ENCODE peak calls at places on chromosomes 1 and 21, in six cellular contexts. One of them, this sample, is unnamed.

GRCh38 chr1:221078260-221078965 is 199.2 kb downstream of the HLX start:
- DNase-seq in tibial nerve: no peak
- DNase-seq in IMR-90: peak
- DNase-seq in ovary: no peak
- DNase-seq in endothelial cell of umbilical vein: no peak
- DNase-seq in stomach: no peak
- DNase-seq in this sample: no peak

GRCh38 chr1:13700521-13701273 is 709 bp downstream of the PRDM2 start:
- DNase-seq in endothelial cell of umbilical vein: peak
- DNase-seq in IMR-90: peak
- DNase-seq in tibial nerve: no peak
- DNase-seq in stomach: peak
- DNase-seq in ovary: peak
- DNase-seq in this sample: peak

GRCh38 chr1:56123421-56123820 is 455.9 kb downstream of the PLPP3 start:
- DNase-seq in stomach: no peak
- DNase-seq in endothelial cell of umbilical vein: no peak
- DNase-seq in tibial nerve: no peak
- DNase-seq in ovary: no peak
- DNase-seq in IMR-90: peak
- DNase-seq in this sample: no peak

GRCh38 chr1:167450843-167451242 is 67.5 kb downstream of the CD247 start:
- DNase-seq in endothelial cell of umbilical vein: no peak
- DNase-seq in ovary: no peak
- DNase-seq in IMR-90: no peak
- DNase-seq in tibial nerve: no peak
- DNase-seq in stomach: no peak
- DNase-seq in this sample: no peak

GRCh38 chr1:233916706-233917105 is 12.2 kb downstream of the SLC35F3 start:
- DNase-seq in stomach: no peak
- DNase-seq in tibial nerve: no peak
- DNase-seq in endothelial cell of umbilical vein: no peak
- DNase-seq in IMR-90: no peak
- DNase-seq in ovary: no peak
- DNase-seq in this sample: no peak

GRCh38 chr21:46149205-46149901 is 6.0 kb downstream of the FTCD start:
- DNase-seq in endothelial cell of umbilical vein: no peak
- DNase-seq in tibial nerve: peak
- DNase-seq in ovary: peak
- DNase-seq in stomach: no peak
- DNase-seq in IMR-90: no peak
- DNase-seq in this sample: no peak

GRCh38 chr1:241641748-241642592 is 1.8 kb upstream of the CHML start:
- DNase-seq in stomach: no peak
- DNase-seq in tibial nerve: no peak
- DNase-seq in endothelial cell of umbilical vein: peak
- DNase-seq in IMR-90: peak
- DNase-seq in ovary: no peak
- DNase-seq in this sample: no peak

GRCh38 chr21:45537111-45537745 is 5.0 kb downstream of the SLC19A1 start:
- DNase-seq in ovary: peak
- DNase-seq in IMR-90: no peak
- DNase-seq in endothelial cell of umbilical vein: no peak
- DNase-seq in tibial nerve: peak
- DNase-seq in stomach: peak
- DNase-seq in this sample: no peak

GRCh38 chr1:77925536-77925935 is 37.1 kb downstream of the NEXN start:
- DNase-seq in ovary: no peak
- DNase-seq in stomach: no peak
- DNase-seq in IMR-90: peak
- DNase-seq in tibial nerve: no peak
- DNase-seq in endothelial cell of umbilical vein: no peak
- DNase-seq in this sample: no peak

GRCh38 chr21:42187976-42188653 is 30.8 kb upstream of the ABCG1 start:
- DNase-seq in tibial nerve: no peak
- DNase-seq in ovary: no peak
- DNase-seq in stomach: peak
- DNase-seq in IMR-90: no peak
- DNase-seq in endothelial cell of umbilical vein: no peak
- DNase-seq in this sample: peak
- H3K27ac ChIP-seq in tibial nerve: peak
- H3K27ac ChIP-seq in ovary: no peak
- H3K27ac ChIP-seq in stomach: peak
- H3K27ac ChIP-seq in IMR-90: no peak
- H3K27ac ChIP-seq in endothelial cell of umbilical vein: no peak
- H3K27ac ChIP-seq in this sample: no peak

GRCh38 chr21:41768371-41769042 is 1.7 kb upstream of the RIPK4 start:
- DNase-seq in IMR-90: peak
- DNase-seq in stomach: peak
- DNase-seq in endothelial cell of umbilical vein: peak
- DNase-seq in tibial nerve: no peak
- DNase-seq in ovary: no peak
- DNase-seq in this sample: no peak
- TF ChIP-seq POLR2A in IMR-90: peak
- TF ChIP-seq POLR2A in stomach: no peak
- TF ChIP-seq POLR2A in endothelial cell of umbilical vein: no peak
- TF ChIP-seq POLR2A in tibial nerve: no peak
- TF ChIP-seq POLR2A in ovary: no peak
- TF ChIP-seq POLR2A in this sample: no peak

GRCh38 chr21:34857874-34858273 is 189.1 kb downstream of the CLIC6 start:
- DNase-seq in stomach: no peak
- DNase-seq in IMR-90: no peak
- DNase-seq in endothelial cell of umbilical vein: no peak
- DNase-seq in tibial nerve: no peak
- DNase-seq in ovary: no peak
- DNase-seq in this sample: no peak
- TF ChIP-seq CTCF in stomach: no peak
- TF ChIP-seq CTCF in IMR-90: peak
- TF ChIP-seq CTCF in endothelial cell of umbilical vein: peak
- TF ChIP-seq CTCF in tibial nerve: no peak
- TF ChIP-seq CTCF in ovary: no peak
- TF ChIP-seq CTCF in this sample: no peak

GRCh38 chr21:18772876-18773275 is 369.3 kb upstream of the TMPRSS15 start:
- DNase-seq in IMR-90: no peak
- DNase-seq in tibial nerve: no peak
- DNase-seq in endothelial cell of umbilical vein: no peak
- DNase-seq in stomach: no peak
- DNase-seq in ovary: no peak
- DNase-seq in this sample: no peak
- H3K27ac ChIP-seq in IMR-90: no peak
- H3K27ac ChIP-seq in tibial nerve: no peak
- H3K27ac ChIP-seq in endothelial cell of umbilical vein: no peak
- H3K27ac ChIP-seq in stomach: no peak
- H3K27ac ChIP-seq in ovary: no peak
- H3K27ac ChIP-seq in this sample: no peak

GRCh38 chr1:223713546-223714420 is 1.4 kb downstream of the CAPN2 start:
- DNase-seq in ovary: no peak
- DNase-seq in IMR-90: peak
- DNase-seq in stomach: no peak
- DNase-seq in tibial nerve: no peak
- DNase-seq in endothelial cell of umbilical vein: peak
- DNase-seq in this sample: no peak

GRCh38 chr1:223711173-223711572 is 1.2 kb upstream of the CAPN2 start:
- DNase-seq in stomach: peak
- DNase-seq in IMR-90: peak
- DNase-seq in endothelial cell of umbilical vein: no peak
- DNase-seq in ovary: no peak
- DNase-seq in tibial nerve: no peak
- DNase-seq in this sample: no peak

GRCh38 chr1:223712856-223713494 is 636 bp downstream of the CAPN2 start:
- DNase-seq in endothelial cell of umbilical vein: peak
- DNase-seq in IMR-90: no peak
- DNase-seq in tibial nerve: no peak
- DNase-seq in ovary: no peak
- DNase-seq in stomach: no peak
- DNase-seq in this sample: no peak

GRCh38 chr1:223711838-223712183 is 528 bp upstream of the CAPN2 start:
- DNase-seq in endothelial cell of umbilical vein: no peak
- DNase-seq in IMR-90: no peak
- DNase-seq in stomach: no peak
- DNase-seq in ovary: no peak
- DNase-seq in tibial nerve: no peak
- DNase-seq in this sample: no peak

GRCh38 chr1:223712184-223712855 is at the start of gene CAPN2:
- DNase-seq in ovary: peak
- DNase-seq in tibial nerve: peak
- DNase-seq in endothelial cell of umbilical vein: peak
- DNase-seq in stomach: peak
- DNase-seq in IMR-90: peak
- DNase-seq in this sample: peak
- TF ChIP-seq POLR2A in ovary: peak
- TF ChIP-seq POLR2A in tibial nerve: peak
- TF ChIP-seq POLR2A in endothelial cell of umbilical vein: peak
- TF ChIP-seq POLR2A in stomach: no peak
- TF ChIP-seq POLR2A in IMR-90: peak
- TF ChIP-seq POLR2A in this sample: peak